ENCODE peak calls at places on chromosomes 13 and 19, in ten cellular contexts. V is Panc1; G is ovary; M is heart right ventricle; H is CD4-positive, alpha-beta memory T cell; C is aorta; B is PC-3; N is CD4-positive, CD25-positive, alpha-beta regulatory T cell; S is right cardiac atrium; K is stomach. E is an unnamed sample.

GRCh38 chr13:28501547-28501946 is 6.6 kb upstream of the FLT1 start:
- DNase-seq in V (no peak), G (no peak), M (peak; percentile 15), H (no peak), C (no peak), B (no peak), N (no peak), S (peak; percentile 74), K (no peak), E (no peak)

GRCh38 chr19:10751109-10751972 is 33.5 kb downstream of the DNM2 start:
- DNase-seq in V (no peak), G (no peak), M (no peak), H (no peak), C (no peak), B (no peak), N (no peak), S (peak; percentile 50), K (peak; percentile 74), E (no peak)

GRCh38 chr13:50509771-50510441 is 333.6 kb downstream of the DLEU7 start:
- DNase-seq in V (no peak), G (no peak), M (no peak), H (no peak), C (no peak), B (no peak), N (no peak), S (no peak), K (no peak), E (no peak)

GRCh38 chr13:62453761-62454160 is 1038.1 kb upstream of the PCDH20 start:
- DNase-seq in V (no peak), G (no peak), M (no peak), H (no peak), C (no peak), B (no peak), N (no peak), S (no peak), K (no peak), E (no peak)

GRCh38 chr13:112828082-112828699 is 138.4 kb downstream of the ATP11A start:
- DNase-seq in V (no peak), G (no peak), M (no peak), H (no peak), C (no peak), B (no peak), N (no peak), S (no peak), K (no peak), E (no peak)

GRCh38 chr13:29849731-29850212 is 645 bp downstream of the UBL3 start:
- DNase-seq in V (no peak), G (peak; percentile 66), M (peak; percentile 62), H (peak; percentile 49), C (peak; percentile 88), B (peak; percentile 55), N (no peak), S (peak; percentile 80), K (peak; percentile 72), E (no peak)

GRCh38 chr19:15297416-15298224 is 34.7 kb downstream of the BRD4 start:
- DNase-seq in V (peak; percentile 38), G (no peak), M (no peak), H (peak; percentile 48), C (no peak), B (peak; percentile 47), N (no peak), S (no peak), K (no peak), E (no peak)

GRCh38 chr19:913080-913748 is at the start of gene R3HDM4:
- DNase-seq in V (no peak), G (peak; percentile 84), M (peak; percentile 82), H (peak; percentile 85), C (peak; percentile 95), B (peak; percentile 52), N (peak; percentile 81), S (peak; percentile 93), K (peak; percentile 86), E (no peak)

GRCh38 chr13:80755925-80756324 is 415.0 kb upstream of the SPRY2 start:
- DNase-seq in V (no peak), G (no peak), M (no peak), H (no peak), C (no peak), B (no peak), N (no peak), S (no peak), K (no peak), E (no peak)

GRCh38 chr13:80751854-80752253 is 410.9 kb upstream of the SPRY2 start:
- DNase-seq in V (no peak), G (no peak), M (no peak), H (no peak), C (no peak), B (no peak), N (no peak), S (no peak), K (no peak), E (no peak)

GRCh38 chr13:80753951-80754350 is 413.0 kb upstream of the SPRY2 start:
- DNase-seq in V (no peak), G (no peak), M (no peak), H (no peak), C (no peak), B (no peak), N (no peak), S (no peak), K (no peak), E (no peak)

DNA sequence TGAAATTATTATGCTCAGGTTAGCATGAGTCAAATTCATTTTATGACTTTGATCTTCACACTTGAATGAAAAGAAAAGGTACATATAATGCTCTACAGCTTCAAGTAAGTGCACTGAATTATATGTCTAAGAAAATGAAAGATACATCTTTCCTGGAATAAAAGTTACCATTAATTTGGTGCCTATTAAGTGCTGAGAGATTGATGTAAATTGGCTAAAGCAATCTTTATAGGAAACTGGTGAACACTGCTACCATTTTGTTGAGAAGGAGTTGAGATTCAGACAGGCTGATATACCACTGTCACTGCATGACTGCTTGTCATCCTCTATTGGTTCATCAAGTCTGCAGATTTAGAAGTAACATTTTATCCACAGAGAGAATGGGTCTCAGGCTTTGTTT is 416.8 kb upstream of the SPRY2 start:
- DNase-seq in V (no peak), G (no peak), M (no peak), H (no peak), C (no peak), B (no peak), N (no peak), S (no peak), K (no peak), E (no peak)
- H3K4me3 ChIP-seq in V (no peak overlapping the region), G (no peak overlapping the region), M (no peak overlapping the region), H (no peak overlapping the region), C (no peak overlapping the region), B (no peak overlapping the region), N (no peak overlapping the region), S (no peak overlapping the region), K (no peak overlapping the region), E (no peak overlapping the region)

GRCh38 chr19:7072541-7072940 is 3.0 kb downstream of the ZNF557 start:
- DNase-seq in V (no peak), G (no peak), M (no peak), H (no peak), C (no peak), B (no peak), N (no peak), S (no peak), K (no peak), E (no peak)

GRCh38 chr19:7083076-7083956 is 13.8 kb downstream of the ZNF557 start:
- DNase-seq in V (no peak), G (no peak), M (no peak), H (no peak), C (no peak), B (peak; percentile 24), N (no peak), S (no peak), K (no peak), E (no peak)

GRCh38 chr19:7074705-7075282 is 5.3 kb downstream of the ZNF557 start:
- DNase-seq in V (no peak), G (no peak), M (no peak), H (no peak), C (no peak), B (no peak), N (no peak), S (no peak), K (no peak), E (no peak)

GRCh38 chr19:7076151-7076550 is 6.6 kb downstream of the ZNF557 start:
- DNase-seq in V (no peak), G (no peak), M (no peak), H (no peak), C (no peak), B (no peak), N (no peak), S (no peak), K (no peak), E (no peak)

DNA sequence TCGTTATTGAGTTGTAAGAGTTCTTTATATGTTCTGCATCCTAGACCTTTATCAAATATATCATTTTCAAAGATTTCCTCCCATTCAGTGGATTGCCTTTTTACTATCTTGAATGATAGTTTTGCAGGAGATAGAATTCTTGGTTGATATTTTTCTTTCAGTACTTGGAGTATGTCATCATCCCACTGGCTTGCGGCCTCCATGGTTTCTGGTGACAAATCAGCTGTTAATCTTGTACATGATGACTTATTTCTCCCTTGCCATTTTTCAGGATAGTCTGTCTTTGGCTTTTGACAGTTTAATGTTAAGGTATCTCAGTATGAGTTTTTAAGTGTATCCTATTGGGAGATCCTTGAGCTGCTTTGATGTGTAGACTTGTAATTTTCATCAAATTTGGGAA is 8.5 kb downstream of the ZNF557 start:
- DNase-seq in V (no peak), G (no peak), M (no peak), H (no peak), C (no peak), B (no peak), N (no peak), S (no peak), K (no peak), E (no peak)
- H3K9me3 ChIP-seq in V (peaks cover 53% of the 10 kb centered on the region), G (peaks cover 3% of the 10 kb centered on the region), M (peaks cover 78% of the 10 kb centered on the region), H (peaks cover 55% of the 10 kb centered on the region), C (peaks cover 32% of the 10 kb centered on the region), B (peaks cover 49% of the 10 kb centered on the region), N (peaks cover 78% of the 10 kb centered on the region), S (peaks cover 29% of the 10 kb centered on the region), K (peaks cover 55% of the 10 kb centered on the region), E (peaks cover 15% of the 10 kb centered on the region)

DNA sequence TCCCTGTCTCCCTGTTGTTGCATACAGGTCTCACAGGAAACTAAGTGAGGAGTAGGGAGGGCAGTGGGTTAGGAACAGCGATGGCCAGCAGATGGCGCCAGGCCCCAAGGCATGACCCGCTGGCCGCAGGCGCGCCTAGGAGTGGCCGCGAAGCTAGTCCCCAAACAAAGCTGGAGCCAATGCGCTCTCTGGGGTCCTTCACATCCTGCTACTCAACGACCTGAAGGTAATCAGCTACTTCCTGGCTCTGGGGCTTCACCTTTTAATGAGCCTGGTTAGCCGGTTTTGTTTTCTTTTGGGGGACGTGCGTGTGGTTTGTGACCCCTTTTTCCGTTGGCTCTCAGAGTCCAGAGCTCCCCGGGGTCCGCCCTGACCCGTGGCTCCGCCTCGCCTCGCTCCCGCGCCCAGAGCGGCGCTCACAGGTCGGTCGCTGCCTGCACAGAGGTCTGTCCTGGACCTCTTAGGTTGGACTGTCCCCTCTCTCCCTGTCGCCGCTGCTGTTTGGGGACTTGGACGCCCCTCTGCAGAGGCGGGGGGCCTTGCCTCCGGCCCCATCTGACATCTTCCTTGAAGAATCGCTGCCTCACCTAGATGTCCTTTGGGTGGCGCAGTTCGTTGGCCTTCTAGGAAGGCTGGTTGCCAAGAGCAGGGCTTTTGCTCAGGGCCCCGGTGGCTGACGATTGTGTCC is 62.2 kb upstream of the GTF3A start:
- DNase-seq in V (no peak), G (peak; percentile 86), M (peak; percentile 82), H (peak; percentile 62), C (peak; percentile 96), B (peak; percentile 88), N (peak; percentile 70), S (peak; percentile 96), K (peak; percentile 90), E (peak; percentile 84)
- H3K27ac ChIP-seq in V (peak overlapping the region; percentile 68), G (no peak overlapping the region), M (no peak overlapping the region), H (no peak overlapping the region), C (no peak overlapping the region), B (no peak overlapping the region), N (no peak overlapping the region), S (no peak overlapping the region), K (no peak overlapping the region), E (no peak overlapping the region)

GRCh38 chr19:5793188-5793587 is 2.2 kb upstream of the DUS3L start:
- DNase-seq in V (no peak), G (no peak), M (no peak), H (no peak), C (no peak), B (no peak), N (no peak), S (no peak), K (no peak), E (no peak)
- H3K4me3 ChIP-seq in V (no peak overlapping the region), G (no peak overlapping the region), M (no peak overlapping the region), H (no peak overlapping the region), C (no peak overlapping the region), B (no peak overlapping the region), N (no peak overlapping the region), S (no peak overlapping the region), K (no peak overlapping the region), E (no peak overlapping the region)